ENCODE peak calls at places on chromosomes 6 and 20, in five cellular contexts. Z, S, B, L and A are unnamed samples. For H3K27me3, the result is how much of the 10 kb centered on the place peaks cover.

GRCh38 chr20:62995481-62995880 is 11.3 kb downstream of the BHLHE23 start:
- DNase-seq in S (no peak), L (no peak), Z (no peak), B (no peak), A (no peak)

GRCh38 chr6:18477301-18477941 is 90.3 kb downstream of the RNF144B start:
- DNase-seq in Z (no peak), S (no peak), L (no peak), B (no peak), A (no peak)

GRCh38 chr6:55836481-55836880 is 38.9 kb downstream of the BMP5 start:
- DNase-seq in B (no peak), L (no peak), Z (peak), S (peak), A (no peak)

GRCh38 chr20:9978395-9979004 is 56.3 kb upstream of the ANKEF1 start:
- DNase-seq in B (peak), Z (peak), S (no peak), L (peak), A (no peak)

GRCh38 chr6:82217014-82217621 is 30.4 kb downstream of the IBTK start:
- DNase-seq in B (no peak), Z (no peak), L (no peak), S (no peak), A (no peak)

GRCh38 chr20:35254448-35254999 is 23.4 kb downstream of the MMP24OS start:
- DNase-seq in S (no peak), B (no peak), L (no peak), Z (no peak), A (no peak)

GRCh38 chr20:19978511-19979210 is 38.5 kb upstream of the NAA20 start:
- DNase-seq in Z (no peak), B (no peak), L (no peak), S (no peak), A (no peak)

GRCh38 chr6:27593861-27594260 is 121.0 kb upstream of the ZNF184 start:
- DNase-seq in S (no peak), Z (no peak), B (no peak), L (no peak), A (no peak)

GRCh38 chr6:108581237-108581931 is 20.7 kb downstream of the FOXO3 start:
- DNase-seq in B (no peak), S (no peak), Z (no peak), L (peak), A (no peak)

GRCh38 chr6:131042664-131043063 is 20.4 kb downstream of the EPB41L2 start:
- DNase-seq in B (no peak), Z (no peak), S (no peak), L (no peak), A (no peak)

GRCh38 chr6:46781478-46782378 is 11.5 kb upstream of the MEP1A start:
- DNase-seq in Z (peak), B (peak), S (peak), L (peak), A (no peak)

GRCh38 chr6:14804001-14804401 is 441.9 kb upstream of the JARID2 start:
- DNase-seq in L (no peak), Z (no peak), S (no peak), B (no peak), A (no peak)

GRCh38 chr6:10695086-10695657 is 400 bp downstream of the PAK1IP1 start:
- DNase-seq in Z (no peak), S (no peak), L (no peak), B (no peak), A (no peak)

GRCh38 chr6:137536104-137536773 is 42.0 kb upstream of the OLIG3 start:
- DNase-seq in B (no peak), Z (no peak), S (no peak), L (no peak), A (no peak)

GRCh38 chr6:137531376-137532092 is 37.3 kb upstream of the OLIG3 start:
- DNase-seq in L (no peak), Z (no peak), S (no peak), B (no peak), A (no peak)

DNA sequence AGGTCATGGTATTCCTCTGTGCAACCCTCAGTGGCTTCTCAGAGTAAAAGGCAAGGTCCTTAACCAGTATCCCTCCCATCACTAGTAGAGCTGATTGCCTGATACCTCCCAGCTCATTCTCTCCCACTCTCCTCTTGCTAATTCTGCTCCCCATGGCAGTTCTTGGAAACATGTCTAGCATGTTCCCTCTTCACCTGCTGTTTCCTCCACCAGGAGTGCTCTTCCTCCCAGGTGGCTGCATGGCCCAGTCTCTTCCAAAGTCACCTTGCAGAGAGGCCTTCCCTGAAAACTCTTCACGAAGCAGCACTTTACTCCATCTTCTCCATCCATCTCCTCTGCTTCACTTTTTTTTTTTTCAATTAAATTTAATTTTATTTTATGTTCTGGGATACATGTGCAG is 36.2 kb upstream of the OLIG3 start:
- DNase-seq in Z (no peak), B (no peak), S (no peak), L (no peak), A (no peak)
- TF ChIP-seq CTCF in Z (no peak), B (no peak), S (no peak), L (no peak), A (no peak)

GRCh38 chr6:105593056-105593455 is 190.2 kb upstream of the PREP start:
- DNase-seq in Z (no peak), S (no peak), L (no peak), B (no peak), A (no peak)
- TF ChIP-seq EP300 in Z (no peak), S (no peak), L (no peak), B (no peak), A (no peak)

DNA sequence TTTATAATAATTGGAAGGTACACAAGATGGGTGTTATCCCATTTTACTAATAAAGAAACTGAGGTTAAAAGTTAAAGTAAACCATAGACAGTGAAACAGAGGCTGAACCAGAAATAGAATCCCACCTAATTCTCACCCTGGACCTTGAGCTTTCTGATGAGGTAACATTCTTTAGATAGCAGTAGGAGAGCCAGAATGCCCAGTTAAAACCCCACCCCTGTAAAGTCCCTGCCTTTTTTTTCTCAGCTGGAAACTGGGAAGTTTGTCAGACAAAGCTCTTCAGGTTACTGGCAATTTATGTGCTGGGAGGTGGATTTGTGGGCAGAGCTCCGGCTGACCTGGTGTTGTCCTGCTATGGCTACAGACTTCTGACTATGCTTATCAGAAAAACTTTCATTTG is 1.9 kb upstream of the MCHR2 start:
- DNase-seq in Z (no peak), B (no peak), S (no peak), L (no peak), A (no peak)
- H3K27me3 ChIP-seq in Z (under half), B (under half), S (under half), L (under half), A (under half)

GRCh38 chr20:33313686-33314314 is 30.8 kb downstream of the BPIFB1 start:
- DNase-seq in S (no peak), B (no peak), Z (no peak), L (no peak), A (no peak)

GRCh38 chr20:33316958-33317357 is 33.9 kb downstream of the BPIFB1 start:
- DNase-seq in S (no peak), Z (no peak), L (no peak), B (no peak), A (no peak)

GRCh38 chr20:33318096-33318429 is 35.0 kb downstream of the BPIFB1 start:
- DNase-seq in B (no peak), Z (no peak), L (no peak), S (no peak), A (no peak)

GRCh38 chr20:33317424-33318095 is 34.5 kb downstream of the BPIFB1 start:
- DNase-seq in S (no peak), L (no peak), Z (no peak), B (no peak), A (no peak)

DNA sequence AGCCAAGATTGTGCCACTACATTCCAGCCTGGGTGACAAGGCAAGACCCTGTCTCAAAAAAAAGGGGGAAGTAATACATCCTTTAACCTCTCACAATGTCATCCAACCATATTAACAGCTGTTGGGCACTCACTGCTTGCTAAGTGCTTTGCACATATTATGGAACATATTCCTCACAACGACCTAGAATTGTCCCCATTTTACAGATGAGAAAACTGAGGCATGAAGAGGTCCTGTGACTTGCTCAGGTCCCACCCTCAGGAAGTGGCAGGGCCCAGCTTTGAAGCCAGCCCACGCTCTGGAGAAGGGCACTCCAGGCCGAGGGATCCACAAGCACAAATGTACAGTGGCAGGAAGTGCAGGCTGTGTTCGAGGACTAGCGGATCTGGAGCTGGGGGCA is 33.3 kb downstream of the BPIFB1 start:
- DNase-seq in B (no peak), L (no peak), S (no peak), Z (no peak), A (no peak)
- TF ChIP-seq CTCF in B (no peak), L (no peak), S (no peak), Z (no peak), A (no peak)